ENCODE peak calls at places on chromosomes 1 and 21, in six cellular contexts. T, O, G, I, A and Z are unnamed samples. For H3K9me3 and H3K4me1, the result is how much of the 10 kb centered on the place peaks cover.

GRCh38 chr1:9151326-9151860 is 22.5 kb upstream of the GPR157 start:
- DNase-seq in O (no peak), G (peak), I (no peak), T (peak), A (no peak), Z (no peak)

GRCh38 chr1:211947396-211948295 is 87.7 kb downstream of the INTS7 start:
- DNase-seq in O (no peak), I (no peak), A (no peak), G (no peak), T (no peak), Z (peak)

GRCh38 chr1:199029401-199029800 is 390.6 kb downstream of the PTPRC start:
- DNase-seq in A (no peak), I (no peak), T (no peak), G (peak), O (peak), Z (no peak)

GRCh38 chr1:23387494-23387893 is 17.9 kb upstream of the ZNF436 start:
- DNase-seq in O (no peak), A (no peak), I (no peak), G (no peak), T (no peak), Z (no peak)

GRCh38 chr1:218669431-218669830 is 324.3 kb downstream of the TGFB2 start:
- DNase-seq in I (no peak), T (no peak), O (no peak), A (no peak), G (peak), Z (no peak)

GRCh38 chr1:32250893-32251716 is at the start of gene LCK:
- DNase-seq in O (no peak), G (no peak), T (no peak), I (no peak), A (peak), Z (no peak)

GRCh38 chr1:170910273-170910672 is 25.1 kb upstream of the MROH9 start:
- DNase-seq in I (no peak), T (no peak), O (peak), G (peak), A (no peak), Z (no peak)

GRCh38 chr1:194420706-194421105 is 1234.3 kb upstream of the B3GALT2 start:
- DNase-seq in I (no peak), O (no peak), G (no peak), A (no peak), T (no peak), Z (no peak)

GRCh38 chr1:177922209-177922608 is 47.6 kb downstream of the SEC16B start:
- DNase-seq in T (no peak), I (no peak), G (no peak), O (no peak), A (no peak), Z (no peak)

GRCh38 chr1:19425643-19426245 is 59.6 kb downstream of the CAPZB start:
- DNase-seq in G (no peak), T (no peak), I (no peak), O (no peak), A (no peak), Z (no peak)

GRCh38 chr1:82377201-82377884 is 576.6 kb downstream of the ADGRL2 start:
- DNase-seq in I (no peak), O (no peak), A (no peak), G (peak), T (no peak), Z (no peak)

GRCh38 chr1:225388372-225388771 is 39.5 kb downstream of the LBR start:
- DNase-seq in A (no peak), O (no peak), T (no peak), I (no peak), G (peak), Z (no peak)

GRCh38 chr21:27134513-27134912 is 167.6 kb upstream of the ADAMTS5 start:
- DNase-seq in A (no peak), O (peak), I (no peak), T (no peak), G (peak), Z (no peak)

GRCh38 chr1:6475381-6476133 is 9.6 kb upstream of the TNFRSF25 start:
- DNase-seq in I (peak), A (peak), G (no peak), T (peak), O (peak), Z (peak)

GRCh38 chr1:31658721-31659120 is 14.0 kb upstream of the PEF1 start:
- DNase-seq in G (peak), A (no peak), T (no peak), O (peak), I (no peak), Z (no peak)

GRCh38 chr1:31199301-31199790 is 40.3 kb downstream of the NKAIN1 start:
- DNase-seq in I (no peak), G (no peak), T (no peak), A (no peak), O (no peak), Z (no peak)

GRCh38 chr1:33893147-33893830 is 29.4 kb downstream of the HMGB4 start:
- DNase-seq in G (peak), O (no peak), T (no peak), I (no peak), A (no peak), Z (no peak)

GRCh38 chr1:154943649-154944421 is 7.3 kb upstream of the PMVK start:
- DNase-seq in I (peak), O (peak), T (no peak), A (no peak), G (no peak), Z (peak)

GRCh38 chr1:236536540-236536939 is 12.8 kb downstream of the LGALS8 start:
- DNase-seq in I (no peak), O (no peak), G (no peak), T (no peak), A (no peak), Z (peak)

GRCh38 chr1:23239638-23240295 is 22.5 kb upstream of the HTR1D start:
- DNase-seq in A (no peak), I (no peak), G (no peak), O (no peak), T (no peak), Z (no peak)

GRCh38 chr1:45365051-45365450 is 24.8 kb upstream of the MUTYH start:
- DNase-seq in T (no peak), I (no peak), G (no peak), A (no peak), O (no peak), Z (no peak)

GRCh38 chr1:232599178-232600041 is 30.5 kb downstream of the SIPA1L2 start:
- DNase-seq in A (no peak), G (no peak), I (no peak), O (peak), T (no peak), Z (no peak)

GRCh38 chr1:244759158-244759557 is 76.3 kb upstream of the COX20 start:
- DNase-seq in A (no peak), T (no peak), I (no peak), G (no peak), O (no peak), Z (no peak)

GRCh38 chr21:23812485-23812884 is 1794.8 kb downstream of the MRPL39 start:
- DNase-seq in O (no peak), A (no peak), T (no peak), I (no peak), G (no peak), Z (no peak)

GRCh38 chr1:23169727-23170335 is 1.2 kb upstream of the LUZP1 start:
- DNase-seq in I (peak), O (peak), G (peak), T (peak), A (no peak), Z (peak)

GRCh38 chr1:37479255-37480124 is 5.1 kb downstream of the ZC3H12A start:
- DNase-seq in T (peak), O (peak), I (peak), G (peak), A (peak), Z (peak)

GRCh38 chr21:46154155-46154954 is 1.0 kb downstream of the FTCD start:
- DNase-seq in O (no peak), I (peak), T (peak), G (no peak), A (no peak), Z (peak)

GRCh38 chr1:15117671-15118325 is 35.7 kb upstream of the TMEM51 start:
- DNase-seq in T (no peak), I (no peak), G (no peak), A (no peak), O (no peak), Z (no peak)

GRCh38 chr21:44977616-44978340 is 37.9 kb downstream of the SLX9 start:
- DNase-seq in G (no peak), O (no peak), A (no peak), T (no peak), I (no peak), Z (no peak)

GRCh38 chr1:42439940-42440339 is 15.9 kb downstream of the ZMYND12 start:
- DNase-seq in I (no peak), A (no peak), O (no peak), G (peak), T (no peak), Z (no peak)

GRCh38 chr1:53559391-53559815 is 100.2 kb downstream of the DMRTB1 start:
- DNase-seq in G (no peak), A (no peak), T (peak), I (no peak), O (no peak), Z (no peak)

GRCh38 chr1:17404034-17404671 is 32.2 kb downstream of the PADI6 start:
- DNase-seq in T (no peak), O (no peak), I (no peak), A (no peak), G (no peak), Z (no peak)

GRCh38 chr1:14850563-14850962 is 252.1 kb downstream of the KAZN start:
- DNase-seq in O (no peak), I (no peak), G (no peak), A (no peak), T (no peak), Z (peak)

DNA sequence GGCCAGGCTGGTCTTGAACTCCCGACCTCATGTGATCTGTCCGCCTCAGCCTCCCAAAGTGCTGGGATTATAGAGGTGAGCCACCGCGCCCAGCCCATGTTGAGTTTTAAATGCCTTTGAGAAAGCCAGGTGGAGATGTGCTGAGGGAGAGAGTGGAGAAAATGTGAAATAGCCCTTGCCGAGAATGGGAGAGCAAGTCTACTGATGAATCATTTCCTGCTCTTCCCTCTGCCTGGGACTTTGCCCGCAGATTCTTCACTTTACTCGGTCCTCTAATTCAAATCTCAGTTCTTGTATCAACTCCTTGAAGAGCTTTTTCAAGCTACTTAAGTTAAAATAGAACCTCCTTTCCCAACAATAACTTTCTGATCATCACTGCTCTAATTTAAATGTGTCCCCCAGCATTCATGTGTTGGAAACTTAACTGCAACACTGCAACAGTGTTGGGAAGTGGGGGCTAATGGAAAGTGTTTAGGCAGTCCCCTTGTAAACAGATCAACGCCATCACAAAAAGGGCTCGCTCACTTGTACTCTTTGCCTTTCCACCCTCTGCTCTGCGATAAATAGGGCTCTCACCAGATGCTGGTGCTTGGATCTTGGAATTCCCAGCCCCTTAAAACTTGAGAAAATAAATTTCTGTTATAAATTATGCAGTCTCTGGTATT is 27.8 kb downstream of the OSBPL9 start:
- DNase-seq in O (peak), I (no peak), G (peak), T (no peak), A (no peak), Z (no peak)
- H3K4me3 ChIP-seq in O (no peak), I (no peak), G (no peak), T (no peak), A (no peak), Z (no peak)

GRCh38 chr1:152520561-152521090 is 6.3 kb downstream of the CRCT1 start:
- DNase-seq in A (no peak), G (no peak), O (no peak), I (no peak), T (no peak), Z (no peak)
- H3K9me3 ChIP-seq in A (under half), G (under half), O (under half), I (under half), T (under half), Z (under half)

GRCh38 chr1:204709960-204710912 is 24.7 kb upstream of the LRRN2 start:
- DNase-seq in T (no peak), O (no peak), A (no peak), G (no peak), I (no peak), Z (no peak)
- H3K4me1 ChIP-seq in T (under half), O (under half), A (under half), G (under half), I (under half), Z (under half)

GRCh38 chr1:50959303-50959912 is 659 bp downstream of the FAF1 start:
- DNase-seq in A (no peak), T (no peak), I (peak), G (peak), O (peak), Z (peak)

GRCh38 chr1:50964863-50965262 is 4.8 kb upstream of the FAF1 start:
- DNase-seq in O (no peak), I (no peak), T (no peak), A (no peak), G (no peak), Z (no peak)

GRCh38 chr1:50955116-50955515 is 5.0 kb downstream of the FAF1 start:
- DNase-seq in T (no peak), O (no peak), I (no peak), A (no peak), G (peak), Z (no peak)

DNA sequence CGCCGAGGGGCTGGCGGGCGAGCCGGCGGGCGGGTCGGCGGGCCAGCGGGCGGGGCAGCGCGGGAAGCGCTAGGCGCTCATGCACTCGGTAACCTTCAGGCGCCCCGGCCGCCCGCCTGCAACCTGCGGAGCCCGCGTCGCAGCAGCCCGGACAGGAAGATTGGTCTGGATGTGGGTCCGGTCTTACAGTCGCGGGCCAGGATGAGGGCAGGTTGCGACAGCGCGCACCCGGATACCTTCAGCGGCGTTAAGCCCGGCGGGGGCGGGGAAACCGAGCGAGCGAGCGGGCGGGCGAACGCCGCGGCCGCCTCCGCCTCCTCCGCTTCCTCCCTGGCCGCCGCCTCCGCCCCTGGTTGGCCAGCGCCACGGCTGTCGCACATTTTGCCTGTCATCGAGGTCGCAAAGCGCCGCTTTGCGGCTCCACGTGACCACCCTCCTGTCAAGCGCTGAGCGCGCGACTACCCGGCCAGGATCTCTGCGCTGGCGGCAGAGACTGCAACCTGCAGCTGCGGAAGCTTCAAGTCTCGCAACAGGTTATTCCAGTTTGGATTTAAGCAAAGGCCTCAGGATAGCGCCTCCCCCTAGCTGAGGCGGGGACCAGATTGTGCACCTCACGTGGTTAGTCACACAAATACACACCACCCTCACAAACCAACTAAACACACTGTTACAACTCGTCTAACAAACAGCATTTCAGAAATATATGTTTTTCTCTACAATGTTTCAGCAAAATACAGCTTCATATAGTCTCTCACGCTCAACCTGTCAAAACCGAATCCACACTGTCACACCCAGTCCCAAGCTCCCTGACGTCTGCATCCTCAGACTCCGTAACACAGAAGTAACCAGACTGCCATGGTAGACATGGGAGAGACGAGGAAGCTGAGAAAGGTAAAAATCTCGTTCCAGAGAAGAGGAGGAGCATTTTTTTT is at the start of gene FAF1:
- DNase-seq in O (peak), T (peak), A (peak), G (peak), I (peak), Z (peak)
- H3K4me3 ChIP-seq in O (peak), T (peak), A (peak), G (peak), I (peak), Z (peak)

GRCh38 chr1:166716620-166717019 is 122.7 kb upstream of the POGK start:
- DNase-seq in O (no peak), T (no peak), I (no peak), G (no peak), A (no peak), Z (no peak)

DNA sequence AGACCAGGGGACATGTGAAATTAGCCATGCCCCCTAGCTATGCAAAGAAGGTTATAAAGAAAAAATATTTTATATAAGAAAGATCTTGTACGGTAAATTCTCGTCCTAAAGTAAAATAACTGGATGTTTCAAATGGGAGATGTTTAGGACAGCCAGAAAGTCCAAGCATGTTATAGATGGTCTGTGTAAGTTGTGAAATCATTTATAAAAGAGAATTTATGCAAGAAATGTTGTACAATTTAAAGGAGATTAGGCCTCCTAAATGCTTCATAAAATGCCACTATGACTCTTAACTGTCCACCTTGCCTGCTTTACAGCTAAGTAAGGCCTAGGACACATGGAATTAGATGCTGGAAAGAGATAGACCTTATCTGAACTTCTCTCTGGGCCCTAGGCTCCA is 118.1 kb upstream of the POGK start:
- DNase-seq in T (no peak), A (no peak), G (no peak), I (no peak), O (peak), Z (no peak)
- H3K9me3 ChIP-seq in T (under half), A (under half), G (under half), I (under half), O (under half), Z (under half)

DNA sequence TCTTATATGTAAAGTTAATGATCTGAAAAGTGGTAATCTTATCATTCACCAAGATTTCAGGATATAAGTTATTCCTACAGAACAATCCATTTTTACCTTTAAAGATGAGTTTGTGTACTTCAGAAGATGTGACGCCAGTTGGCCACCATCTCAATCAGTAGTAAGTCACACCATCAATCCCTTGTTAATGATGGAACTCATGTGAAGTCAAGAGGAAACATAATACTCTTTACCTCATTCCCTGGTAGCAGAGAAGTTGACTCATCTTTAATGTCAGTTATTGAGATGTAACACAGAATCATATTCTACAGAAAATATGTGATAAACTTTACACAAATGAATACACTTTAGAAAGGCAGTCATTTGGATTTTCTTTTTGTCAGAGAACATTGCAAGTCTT is 38.2 kb downstream of the MRPL39 start:
- DNase-seq in T (no peak), A (no peak), I (no peak), G (no peak), O (no peak), Z (no peak)
- H3K4me1 ChIP-seq in T (under half), A (under half), I (under half), G (under half), O (under half), Z (under half)

DNA sequence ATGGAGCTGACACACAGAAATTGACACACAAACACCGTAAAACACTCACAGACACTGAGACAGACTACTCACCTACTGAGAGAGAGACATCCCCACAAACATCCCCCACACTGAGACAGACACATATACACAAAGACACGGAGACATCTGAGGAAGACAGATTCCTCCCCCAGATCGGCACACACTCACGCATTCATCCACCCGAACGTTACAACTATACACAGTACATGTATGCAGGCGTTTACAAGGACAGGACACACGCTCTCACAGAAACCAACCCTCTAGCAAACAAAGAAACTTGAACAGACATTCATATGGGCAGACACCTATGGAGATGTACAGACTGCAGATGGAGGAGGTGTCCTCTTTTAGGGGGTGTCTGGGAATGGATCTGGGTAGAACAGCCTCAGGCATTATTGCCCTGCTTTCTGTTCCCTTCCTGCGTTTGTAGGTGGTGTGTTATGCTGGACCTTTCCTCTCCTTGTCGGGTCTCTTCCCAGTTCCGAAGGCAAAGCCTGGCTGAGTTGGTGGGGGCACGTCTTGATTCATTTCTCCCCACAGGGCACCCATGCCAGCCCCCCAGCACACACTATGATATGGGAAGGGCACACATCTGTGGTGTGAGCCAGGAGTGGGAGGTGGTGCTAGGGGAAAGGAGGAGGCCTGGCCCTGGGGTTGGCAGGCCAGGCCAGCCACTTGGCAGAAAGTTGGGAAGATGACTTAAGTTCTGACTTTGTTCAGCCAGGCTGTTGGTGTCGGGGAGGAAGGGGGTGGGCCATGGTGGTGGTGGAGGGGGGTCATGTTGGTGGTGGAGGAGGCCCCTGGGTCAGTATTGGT is 1.5 kb downstream of the KIRREL1 start:
- DNase-seq in G (peak), A (no peak), I (peak), T (no peak), O (peak), Z (no peak)
- H3K4me3 ChIP-seq in G (peak), A (no peak), I (peak), T (peak), O (peak), Z (no peak)